ENCODE peak calls at places on chromosomes 6 and 20, in eight cellular contexts. B is cardiac muscle cell, P is OCI-LY7, L is hepatocyte, V is suprapubic skin, O is neural progenitor cell, M is right cardiac atrium, R is neuronal stem cell. T is an unnamed sample. For H3K9me3, the result is how much of the 10 kb centered on the place peaks cover.

GRCh38 chr6:113619077-113619476 is 238.1 kb upstream of the MARCKS start:
- DNase-seq in B (no peak), P (no peak), L (no peak), V (no peak), O (no peak), M (no peak), R (no peak), T (no peak)

GRCh38 chr6:70520575-70520974 is 46.2 kb upstream of the SDHAF4 start:
- DNase-seq in B (no peak), P (peak), L (peak), V (no peak), O (no peak), M (no peak), R (no peak), T (no peak)

GRCh38 chr6:44047179-44047546 is 80.1 kb downstream of the MRPL14 start:
- DNase-seq in B (no peak), P (no peak), L (no peak), V (no peak), O (no peak), M (no peak), R (no peak), T (no peak)

GRCh38 chr6:159193923-159194322 is 24.7 kb downstream of the FNDC1 start:
- DNase-seq in B (no peak), P (peak), L (no peak), V (no peak), O (no peak), M (no peak), R (no peak), T (no peak)

GRCh38 chr6:92759195-92759594 is 660.2 kb downstream of the EPHA7 start:
- DNase-seq in B (peak), P (no peak), L (no peak), V (no peak), O (no peak), M (no peak), R (no peak), T (no peak)

GRCh38 chr6:26249959-26250805 is 114.8 kb upstream of the BTN3A2 start:
- DNase-seq in B (peak), P (no peak), L (peak), V (peak), O (peak), M (peak), R (peak), T (peak)

GRCh38 chr20:38905375-38905774 is 20.8 kb upstream of the FAM83D start:
- DNase-seq in B (no peak), P (no peak), L (no peak), V (no peak), O (no peak), M (no peak), R (no peak), T (no peak)

GRCh38 chr6:103797738-103798137 is 1062.0 kb downstream of the HACE1 start:
- DNase-seq in B (no peak), P (peak), L (peak), V (no peak), O (peak), M (no peak), R (no peak), T (no peak)

GRCh38 chr20:58222446-58222845 is 6.0 kb downstream of the ANKRD60 start:
- DNase-seq in B (no peak), P (no peak), L (no peak), V (no peak), O (no peak), M (no peak), R (no peak), T (no peak)

DNA sequence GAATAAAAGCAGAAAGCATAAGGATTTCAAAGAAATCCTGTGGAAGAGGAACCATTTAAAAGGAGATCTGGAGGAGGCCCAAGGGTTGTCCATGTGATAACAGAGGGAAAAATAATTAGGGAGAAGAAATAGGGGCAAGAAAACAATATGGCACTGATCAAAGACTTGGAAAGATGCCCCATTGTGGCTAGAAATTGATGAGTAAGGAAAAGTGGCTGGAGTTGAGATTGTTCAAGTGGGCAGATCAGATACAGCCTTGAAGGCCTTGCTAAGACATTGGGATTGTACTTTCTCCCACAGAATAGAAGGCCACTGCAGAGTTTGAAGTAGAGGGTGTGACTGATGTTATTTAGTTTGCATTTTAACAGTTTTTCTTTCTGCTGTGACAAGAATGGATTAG is 213.3 kb downstream of the CBLN4 start:
- DNase-seq in B (no peak), P (no peak), L (no peak), V (no peak), O (no peak), M (no peak), R (no peak), T (no peak)
- H3K9me3 ChIP-seq in B (under half), P (under half), L (under half), V (under half), O (under half), M (under half), R (under half), T (under half)

DNA sequence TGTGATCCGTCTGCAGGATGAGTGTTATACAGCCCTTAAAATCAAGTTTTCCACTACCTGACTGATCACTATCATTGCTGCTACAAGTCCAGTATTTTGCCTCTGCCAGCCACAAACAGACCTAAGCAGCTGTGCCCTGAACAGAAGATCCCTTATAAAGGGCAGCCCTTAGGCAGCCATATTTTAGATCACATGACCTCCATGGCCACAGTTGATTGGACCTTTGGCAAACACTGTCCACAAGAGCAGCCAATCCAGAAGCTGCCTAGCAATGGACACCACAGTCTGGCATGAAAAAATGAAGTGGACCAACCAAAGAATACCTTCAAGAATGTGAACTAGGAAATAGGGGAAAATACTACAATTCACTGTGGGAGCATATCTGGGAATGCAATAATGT is 50.8 kb downstream of the MC3R start:
- DNase-seq in B (no peak), P (no peak), L (no peak), V (no peak), O (no peak), M (no peak), R (no peak), T (no peak)
- H3K9me3 ChIP-seq in B (under half), P (under half), L (under half), V (under half), O (under half), M (under half), R (under half), T (under half)

DNA sequence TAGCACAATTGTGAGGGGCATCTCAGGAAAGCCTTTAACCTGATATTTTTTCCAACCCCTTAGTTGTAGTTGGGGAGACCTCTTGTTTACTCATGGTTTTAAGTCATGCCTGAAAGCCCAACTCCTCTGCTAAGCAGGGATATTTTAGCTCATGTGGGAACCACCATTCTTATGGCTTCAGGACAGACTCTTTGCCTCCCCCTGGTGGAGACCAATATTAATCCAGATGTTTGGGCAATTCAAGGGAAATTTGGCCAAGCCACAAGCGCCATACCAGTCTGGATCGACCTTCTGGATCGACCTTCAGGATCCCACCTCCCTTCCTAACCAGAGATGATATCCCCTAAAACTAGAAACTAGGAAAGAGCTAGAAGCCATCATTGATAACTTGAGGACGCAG is 211.2 kb downstream of the C6orf118 start:
- DNase-seq in B (no peak), P (peak), L (no peak), V (no peak), O (peak), M (no peak), R (no peak), T (no peak)
- H3K9me3 ChIP-seq in B (under half), P (under half), L (under half), V (under half), O (under half), M (under half), R (under half), T (under half)

DNA sequence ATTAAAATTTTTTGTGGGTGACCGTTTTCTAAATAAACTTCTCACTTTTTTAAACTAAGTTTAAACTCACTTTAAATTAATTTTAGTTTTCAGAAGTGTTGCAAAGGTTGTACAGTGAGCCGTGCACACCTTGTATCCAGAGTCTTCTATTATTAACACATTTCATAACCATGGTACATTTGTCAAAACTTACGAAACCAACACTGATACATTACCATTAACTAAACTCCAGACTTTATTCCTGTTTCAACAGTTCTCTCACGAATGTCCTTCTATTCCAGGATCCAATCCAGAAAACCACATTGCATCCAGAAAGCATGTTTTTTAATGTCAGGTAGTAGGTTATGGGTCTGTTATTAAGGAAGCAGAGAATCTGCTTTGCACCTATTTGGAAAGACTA is 319.9 kb downstream of the CBLN4 start:
- DNase-seq in B (no peak), P (no peak), L (no peak), V (no peak), O (no peak), M (no peak), R (no peak), T (no peak)
- H3K9me3 ChIP-seq in B (under half), P (under half), L (under half), V (under half), O (under half), M (under half), R (under half), T (under half)

DNA sequence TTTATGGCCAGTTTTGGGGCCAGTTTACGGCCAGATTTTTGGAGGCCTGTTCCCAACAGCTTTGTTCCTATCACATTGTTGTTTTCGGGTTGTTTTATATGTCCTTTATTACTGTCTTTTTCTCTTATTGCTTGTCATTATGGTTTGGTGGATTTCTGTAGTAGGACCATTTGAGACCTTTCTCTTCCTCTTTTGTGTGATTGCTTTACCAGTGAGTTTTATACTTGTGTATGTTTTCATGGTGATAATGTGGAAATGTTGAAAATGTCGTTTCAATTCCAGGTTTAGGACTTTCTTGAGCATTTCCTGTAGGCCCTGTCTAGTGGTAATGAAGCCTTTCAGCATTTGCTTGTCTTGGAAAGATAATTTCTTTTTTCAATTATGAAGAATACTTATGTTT is 17.8 kb downstream of the HLA-B start:
- DNase-seq in B (no peak), P (peak), L (no peak), V (no peak), O (no peak), M (no peak), R (no peak), T (no peak)
- H3K9me3 ChIP-seq in B (under half), P (under half), L (under half), V (under half), O (under half), M (under half), R (under half), T (under half)

DNA sequence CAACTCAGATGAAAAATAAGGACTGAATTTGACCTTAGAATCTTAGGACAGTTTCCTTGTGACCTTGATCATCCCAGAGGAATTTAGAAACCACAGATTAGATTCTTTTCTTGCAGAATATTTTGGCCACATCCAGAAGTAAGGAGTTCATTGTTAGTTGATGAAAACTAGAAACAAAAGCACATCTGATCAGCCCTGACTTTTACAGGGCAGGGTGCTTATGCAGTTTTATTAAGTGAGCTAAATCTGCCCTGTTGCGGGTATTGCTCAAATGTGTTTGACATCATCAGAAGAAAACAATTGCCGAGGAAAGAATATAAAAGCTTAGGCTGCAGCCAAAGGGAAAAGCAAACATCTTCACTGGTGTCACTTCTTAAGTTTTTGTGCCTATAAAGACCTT is 100.8 kb downstream of the MTFR2 start:
- DNase-seq in B (no peak), P (no peak), L (no peak), V (no peak), O (no peak), M (no peak), R (no peak), T (no peak)
- H3K9me3 ChIP-seq in B (under half), P (under half), L (under half), V (under half), O (under half), M (under half), R (under half), T (under half)

DNA sequence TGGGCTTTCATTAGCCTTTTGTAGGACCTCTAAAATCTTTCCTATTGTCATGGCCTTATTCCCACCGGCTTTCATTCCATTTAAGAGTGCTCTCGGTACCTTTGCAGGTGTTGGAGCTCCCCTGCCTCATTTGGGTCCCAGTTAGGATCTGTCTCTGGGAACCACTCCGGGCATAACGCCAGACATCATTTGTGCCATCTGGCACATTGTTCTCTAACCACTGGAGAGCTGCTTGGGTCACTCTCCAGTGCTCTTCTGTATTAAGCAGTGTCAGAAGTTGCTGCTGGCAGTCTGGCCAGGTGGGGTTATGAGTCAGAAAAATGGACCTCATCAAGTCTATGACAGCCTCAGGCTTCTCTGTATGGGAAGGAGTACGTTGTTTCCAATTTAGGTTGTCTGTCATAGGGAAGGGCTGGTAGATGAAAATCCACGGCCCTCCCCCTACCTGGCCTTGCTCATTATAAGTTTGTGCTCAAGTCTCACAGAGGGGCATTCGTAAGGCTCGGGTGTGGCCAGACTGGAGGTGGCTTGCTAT is 62.9 kb upstream of the MOCS1 start:
- DNase-seq in B (no peak), P (no peak), L (no peak), V (no peak), O (no peak), M (no peak), R (no peak), T (no peak)
- H3K9me3 ChIP-seq in B (under half), P (under half), L (under half), V (under half), O (under half), M (under half), R (under half), T (under half)

T was measured in T-helper 17 cell.